ENCODE peak calls at places on chromosome 22, in ten cellular contexts. One of them, this sample, is unnamed.

GRCh38 chr22:37485006-37485713 is 1.0 kb downstream of the MFNG start:
- DNase-seq in lung: no peak
- DNase-seq in astrocyte of the cerebellum: no peak
- DNase-seq in AG10803: no peak
- DNase-seq in Calu3: no peak
- DNase-seq in mucosa of descending colon: no peak
- DNase-seq in coronary artery: no peak
- DNase-seq in RWPE1: no peak
- DNase-seq in bronchial epithelial cell: no peak
- DNase-seq in cardiac fibroblast: no peak
- DNase-seq in this sample: no peak

GRCh38 chr22:38681784-38682335 is at the start of gene TOMM22:
- DNase-seq in Calu3: peak
- DNase-seq in astrocyte of the cerebellum: peak
- DNase-seq in coronary artery: peak
- DNase-seq in AG10803: peak
- DNase-seq in cardiac fibroblast: peak
- DNase-seq in lung: peak
- DNase-seq in bronchial epithelial cell: peak
- DNase-seq in RWPE1: peak
- DNase-seq in mucosa of descending colon: peak
- DNase-seq in this sample: peak

GRCh38 chr22:39932918-39933649 is 27.1 kb upstream of the TMA7B start:
- DNase-seq in lung: no peak
- DNase-seq in bronchial epithelial cell: peak
- DNase-seq in AG10803: peak
- DNase-seq in coronary artery: no peak
- DNase-seq in astrocyte of the cerebellum: no peak
- DNase-seq in RWPE1: no peak
- DNase-seq in mucosa of descending colon: peak
- DNase-seq in cardiac fibroblast: peak
- DNase-seq in Calu3: peak
- DNase-seq in this sample: peak

GRCh38 chr22:18000441-18001039 is 23.8 kb downstream of the MICAL3 start:
- DNase-seq in AG10803: no peak
- DNase-seq in mucosa of descending colon: peak
- DNase-seq in Calu3: peak
- DNase-seq in RWPE1: no peak
- DNase-seq in lung: no peak
- DNase-seq in cardiac fibroblast: peak
- DNase-seq in coronary artery: peak
- DNase-seq in bronchial epithelial cell: no peak
- DNase-seq in astrocyte of the cerebellum: no peak
- DNase-seq in this sample: no peak

GRCh38 chr22:44729391-44730012 is 22.9 kb upstream of the ARHGAP8 start:
- DNase-seq in coronary artery: no peak
- DNase-seq in AG10803: peak
- DNase-seq in lung: peak
- DNase-seq in cardiac fibroblast: peak
- DNase-seq in astrocyte of the cerebellum: peak
- DNase-seq in bronchial epithelial cell: no peak
- DNase-seq in RWPE1: no peak
- DNase-seq in mucosa of descending colon: no peak
- DNase-seq in Calu3: no peak
- DNase-seq in this sample: peak

GRCh38 chr22:19477321-19478085 is 1.5 kb downstream of the UFD1 start:
- DNase-seq in coronary artery: no peak
- DNase-seq in RWPE1: no peak
- DNase-seq in mucosa of descending colon: no peak
- DNase-seq in AG10803: peak
- DNase-seq in lung: no peak
- DNase-seq in astrocyte of the cerebellum: no peak
- DNase-seq in bronchial epithelial cell: no peak
- DNase-seq in Calu3: no peak
- DNase-seq in cardiac fibroblast: peak
- DNase-seq in this sample: peak

GRCh38 chr22:34709641-34710040 is 356.3 kb upstream of the ISX start:
- DNase-seq in bronchial epithelial cell: peak
- DNase-seq in coronary artery: no peak
- DNase-seq in mucosa of descending colon: no peak
- DNase-seq in astrocyte of the cerebellum: no peak
- DNase-seq in lung: no peak
- DNase-seq in cardiac fibroblast: no peak
- DNase-seq in Calu3: no peak
- DNase-seq in AG10803: no peak
- DNase-seq in RWPE1: no peak
- DNase-seq in this sample: no peak

GRCh38 chr22:38756631-38757463 is 1.0 kb upstream of the SUN2 start:
- DNase-seq in lung: no peak
- DNase-seq in RWPE1: no peak
- DNase-seq in cardiac fibroblast: no peak
- DNase-seq in astrocyte of the cerebellum: no peak
- DNase-seq in AG10803: no peak
- DNase-seq in coronary artery: no peak
- DNase-seq in Calu3: no peak
- DNase-seq in bronchial epithelial cell: no peak
- DNase-seq in mucosa of descending colon: peak
- DNase-seq in this sample: no peak

GRCh38 chr22:48783821-48784266 is 1043.8 kb downstream of the BRD1 start:
- DNase-seq in AG10803: no peak
- DNase-seq in cardiac fibroblast: no peak
- DNase-seq in lung: peak
- DNase-seq in bronchial epithelial cell: no peak
- DNase-seq in coronary artery: no peak
- DNase-seq in RWPE1: no peak
- DNase-seq in Calu3: no peak
- DNase-seq in astrocyte of the cerebellum: no peak
- DNase-seq in mucosa of descending colon: peak
- DNase-seq in this sample: no peak

GRCh38 chr22:48782326-48782725 is 1045.3 kb downstream of the BRD1 start:
- DNase-seq in mucosa of descending colon: no peak
- DNase-seq in Calu3: no peak
- DNase-seq in RWPE1: no peak
- DNase-seq in lung: no peak
- DNase-seq in bronchial epithelial cell: no peak
- DNase-seq in astrocyte of the cerebellum: no peak
- DNase-seq in coronary artery: no peak
- DNase-seq in AG10803: no peak
- DNase-seq in cardiac fibroblast: no peak
- DNase-seq in this sample: no peak

GRCh38 chr22:48781391-48781790 is 1046.3 kb downstream of the BRD1 start:
- DNase-seq in bronchial epithelial cell: no peak
- DNase-seq in mucosa of descending colon: no peak
- DNase-seq in AG10803: no peak
- DNase-seq in lung: peak
- DNase-seq in coronary artery: peak
- DNase-seq in astrocyte of the cerebellum: no peak
- DNase-seq in Calu3: no peak
- DNase-seq in cardiac fibroblast: no peak
- DNase-seq in RWPE1: no peak
- DNase-seq in this sample: no peak

GRCh38 chr22:48781868-48782267 is 1045.8 kb downstream of the BRD1 start:
- DNase-seq in mucosa of descending colon: no peak
- DNase-seq in lung: peak
- DNase-seq in bronchial epithelial cell: no peak
- DNase-seq in Calu3: no peak
- DNase-seq in coronary artery: no peak
- DNase-seq in AG10803: no peak
- DNase-seq in cardiac fibroblast: no peak
- DNase-seq in RWPE1: no peak
- DNase-seq in astrocyte of the cerebellum: no peak
- DNase-seq in this sample: no peak

DNA sequence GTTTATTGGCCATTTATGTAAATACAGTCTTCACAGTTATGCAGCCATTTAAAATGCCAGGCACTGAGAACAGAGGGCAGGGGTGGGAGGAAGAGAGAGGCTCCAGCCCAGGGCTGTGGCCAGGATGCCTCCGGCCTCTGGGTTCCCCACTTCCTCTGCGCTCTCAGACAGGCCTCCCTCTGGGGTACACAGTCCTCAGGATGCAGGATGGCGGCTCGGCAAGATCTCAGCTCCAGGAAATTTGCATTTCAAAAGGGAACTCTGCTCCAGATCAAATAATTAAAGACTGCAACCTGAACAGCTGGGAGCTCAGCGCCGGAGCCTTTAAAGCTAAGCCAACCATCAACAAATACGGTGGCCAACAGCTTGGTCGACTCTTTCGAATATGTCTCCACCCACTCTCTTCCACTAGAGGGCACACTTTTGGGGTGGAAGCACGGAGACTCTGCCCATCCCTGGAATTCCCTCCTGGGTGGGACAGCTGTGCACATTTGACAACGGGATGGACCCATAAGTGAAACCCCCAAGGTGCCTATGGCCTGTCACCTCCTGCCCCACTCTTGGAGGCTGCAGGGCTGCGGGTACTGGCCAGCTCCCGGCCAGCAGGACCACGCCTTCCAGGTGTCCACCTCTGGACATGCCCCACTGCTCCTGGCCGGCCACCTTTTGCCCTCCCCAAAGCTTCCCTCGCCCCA is 1044.7 kb downstream of the BRD1 start:
- DNase-seq in RWPE1: no peak
- DNase-seq in AG10803: no peak
- DNase-seq in Calu3: no peak
- DNase-seq in mucosa of descending colon: no peak
- DNase-seq in lung: peak
- DNase-seq in coronary artery: peak
- DNase-seq in cardiac fibroblast: no peak
- DNase-seq in bronchial epithelial cell: no peak
- DNase-seq in astrocyte of the cerebellum: no peak
- DNase-seq in this sample: no peak
- TF ChIP-seq CTCF in RWPE1: no peak
- TF ChIP-seq CTCF in AG10803: no peak
- TF ChIP-seq CTCF in Calu3: no peak
- TF ChIP-seq CTCF in mucosa of descending colon: no peak
- TF ChIP-seq CTCF in lung: no peak
- TF ChIP-seq CTCF in coronary artery: no peak
- TF ChIP-seq CTCF in cardiac fibroblast: no peak
- TF ChIP-seq CTCF in bronchial epithelial cell: no peak
- TF ChIP-seq CTCF in astrocyte of the cerebellum: peak
- TF ChIP-seq CTCF in this sample: no peak

GRCh38 chr22:22682807-22683667 is 38.6 kb downstream of the GGTLC2 start:
- DNase-seq in lung: no peak
- DNase-seq in Calu3: no peak
- DNase-seq in mucosa of descending colon: no peak
- DNase-seq in cardiac fibroblast: peak
- DNase-seq in coronary artery: no peak
- DNase-seq in AG10803: no peak
- DNase-seq in astrocyte of the cerebellum: no peak
- DNase-seq in bronchial epithelial cell: no peak
- DNase-seq in RWPE1: no peak
- DNase-seq in this sample: peak

GRCh38 chr22:22683668-22684361 is 39.4 kb downstream of the GGTLC2 start:
- DNase-seq in AG10803: no peak
- DNase-seq in cardiac fibroblast: no peak
- DNase-seq in bronchial epithelial cell: no peak
- DNase-seq in RWPE1: no peak
- DNase-seq in lung: no peak
- DNase-seq in astrocyte of the cerebellum: no peak
- DNase-seq in mucosa of descending colon: no peak
- DNase-seq in Calu3: no peak
- DNase-seq in coronary artery: no peak
- DNase-seq in this sample: no peak

GRCh38 chr22:22682196-22682595 is 37.8 kb downstream of the GGTLC2 start:
- DNase-seq in cardiac fibroblast: no peak
- DNase-seq in Calu3: no peak
- DNase-seq in mucosa of descending colon: no peak
- DNase-seq in coronary artery: no peak
- DNase-seq in bronchial epithelial cell: no peak
- DNase-seq in astrocyte of the cerebellum: no peak
- DNase-seq in lung: no peak
- DNase-seq in AG10803: no peak
- DNase-seq in RWPE1: no peak
- DNase-seq in this sample: no peak

GRCh38 chr22:22685586-22685985 is 41.2 kb downstream of the GGTLC2 start:
- DNase-seq in AG10803: no peak
- DNase-seq in RWPE1: no peak
- DNase-seq in coronary artery: no peak
- DNase-seq in lung: no peak
- DNase-seq in cardiac fibroblast: no peak
- DNase-seq in astrocyte of the cerebellum: no peak
- DNase-seq in bronchial epithelial cell: no peak
- DNase-seq in mucosa of descending colon: no peak
- DNase-seq in Calu3: no peak
- DNase-seq in this sample: no peak

DNA sequence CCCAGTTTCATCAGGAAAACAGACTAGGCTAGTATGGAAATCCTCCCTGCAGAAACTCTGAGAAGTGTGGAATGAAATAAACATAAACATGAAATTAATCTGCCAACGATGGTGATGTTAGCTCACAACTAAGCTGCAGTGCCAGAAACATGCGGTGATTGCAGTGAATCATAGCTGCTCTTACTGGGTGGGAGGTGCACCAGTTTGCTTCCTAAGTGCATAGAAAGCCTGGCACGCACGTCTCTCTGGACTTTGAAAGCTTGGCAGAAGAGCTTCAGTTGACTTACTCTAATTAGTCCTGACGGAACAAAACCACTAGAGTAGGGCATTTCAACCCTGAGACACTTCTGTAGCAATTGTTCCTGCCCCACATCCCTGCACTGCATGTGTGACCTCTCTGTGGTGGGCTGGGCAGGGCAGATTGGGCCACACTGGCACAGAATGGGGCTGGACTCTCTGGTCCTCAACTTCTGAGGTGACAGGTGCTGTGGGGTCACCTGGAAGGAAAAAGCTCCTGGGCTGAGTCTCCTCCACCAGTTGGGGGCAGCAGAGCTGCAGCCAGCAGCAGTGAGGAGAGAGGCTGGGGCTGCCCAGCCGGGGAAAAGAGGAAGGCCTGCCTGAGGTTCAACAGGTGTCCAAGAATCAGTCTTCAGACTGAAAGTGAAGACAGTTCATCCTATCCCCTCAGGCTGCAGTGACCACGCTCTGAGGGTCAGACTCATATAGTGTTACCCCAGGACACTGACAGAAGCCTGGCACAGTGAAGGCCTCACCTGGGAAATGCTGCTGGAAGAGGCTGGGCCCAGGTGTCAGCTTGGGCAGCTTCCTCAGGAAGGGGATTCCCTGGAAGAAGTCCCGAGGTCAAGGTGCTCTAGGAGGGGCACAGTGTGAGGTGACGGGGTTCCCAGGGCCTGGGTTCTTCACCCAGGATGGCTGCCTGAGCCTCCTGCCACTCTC is 40.5 kb downstream of the GGTLC2 start:
- DNase-seq in cardiac fibroblast: peak
- DNase-seq in AG10803: peak
- DNase-seq in lung: no peak
- DNase-seq in astrocyte of the cerebellum: peak
- DNase-seq in coronary artery: no peak
- DNase-seq in RWPE1: no peak
- DNase-seq in bronchial epithelial cell: no peak
- DNase-seq in mucosa of descending colon: peak
- DNase-seq in Calu3: peak
- DNase-seq in this sample: peak
- TF ChIP-seq CTCF in cardiac fibroblast: peak
- TF ChIP-seq CTCF in AG10803: peak
- TF ChIP-seq CTCF in lung: no peak
- TF ChIP-seq CTCF in astrocyte of the cerebellum: peak
- TF ChIP-seq CTCF in coronary artery: no peak
- TF ChIP-seq CTCF in RWPE1: no peak
- TF ChIP-seq CTCF in bronchial epithelial cell: peak
- TF ChIP-seq CTCF in mucosa of descending colon: peak
- TF ChIP-seq CTCF in Calu3: peak
- TF ChIP-seq CTCF in this sample: peak

GRCh38 chr22:43134553-43134952 is 8.6 kb downstream of the MCAT start:
- DNase-seq in mucosa of descending colon: no peak
- DNase-seq in Calu3: no peak
- DNase-seq in cardiac fibroblast: no peak
- DNase-seq in RWPE1: no peak
- DNase-seq in bronchial epithelial cell: no peak
- DNase-seq in coronary artery: no peak
- DNase-seq in lung: no peak
- DNase-seq in AG10803: no peak
- DNase-seq in astrocyte of the cerebellum: no peak
- DNase-seq in this sample: no peak

GRCh38 chr22:43135565-43135964 is 7.6 kb downstream of the MCAT start:
- DNase-seq in coronary artery: no peak
- DNase-seq in Calu3: no peak
- DNase-seq in astrocyte of the cerebellum: no peak
- DNase-seq in lung: no peak
- DNase-seq in bronchial epithelial cell: no peak
- DNase-seq in RWPE1: no peak
- DNase-seq in mucosa of descending colon: no peak
- DNase-seq in cardiac fibroblast: no peak
- DNase-seq in AG10803: no peak
- DNase-seq in this sample: no peak

GRCh38 chr22:43133401-43133800 is 9.8 kb downstream of the MCAT start:
- DNase-seq in coronary artery: no peak
- DNase-seq in lung: no peak
- DNase-seq in astrocyte of the cerebellum: no peak
- DNase-seq in bronchial epithelial cell: no peak
- DNase-seq in mucosa of descending colon: no peak
- DNase-seq in RWPE1: no peak
- DNase-seq in AG10803: no peak
- DNase-seq in Calu3: no peak
- DNase-seq in cardiac fibroblast: no peak
- DNase-seq in this sample: no peak

GRCh38 chr22:43136801-43137200 is 6.4 kb downstream of the MCAT start:
- DNase-seq in AG10803: no peak
- DNase-seq in coronary artery: no peak
- DNase-seq in bronchial epithelial cell: no peak
- DNase-seq in astrocyte of the cerebellum: no peak
- DNase-seq in lung: no peak
- DNase-seq in Calu3: no peak
- DNase-seq in RWPE1: no peak
- DNase-seq in mucosa of descending colon: no peak
- DNase-seq in cardiac fibroblast: no peak
- DNase-seq in this sample: no peak

DNA sequence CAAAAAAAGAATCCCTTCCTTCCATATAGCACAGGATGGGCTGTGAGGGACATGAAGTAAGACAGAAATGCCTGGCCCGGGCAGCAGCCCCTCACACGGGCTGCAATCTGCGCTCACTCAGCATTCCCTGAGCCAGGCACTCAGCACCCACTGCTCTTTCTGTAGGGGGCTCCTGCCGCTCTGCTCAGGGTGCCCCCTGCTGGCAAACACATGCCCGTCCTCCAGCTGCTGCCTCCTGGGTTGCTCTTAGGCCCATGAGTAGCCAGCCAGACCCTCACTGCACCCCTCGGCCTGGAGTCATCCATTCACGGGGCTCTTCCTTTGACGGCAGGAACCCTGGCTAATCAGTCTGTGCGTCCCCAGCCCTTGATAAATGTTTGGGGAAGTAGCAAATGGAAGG is 6.9 kb downstream of the MCAT start:
- DNase-seq in mucosa of descending colon: no peak
- DNase-seq in RWPE1: no peak
- DNase-seq in AG10803: no peak
- DNase-seq in cardiac fibroblast: peak
- DNase-seq in Calu3: peak
- DNase-seq in lung: no peak
- DNase-seq in astrocyte of the cerebellum: no peak
- DNase-seq in bronchial epithelial cell: no peak
- DNase-seq in coronary artery: no peak
- DNase-seq in this sample: peak
- TF ChIP-seq CTCF in mucosa of descending colon: peak
- TF ChIP-seq CTCF in RWPE1: peak
- TF ChIP-seq CTCF in AG10803: peak
- TF ChIP-seq CTCF in cardiac fibroblast: peak
- TF ChIP-seq CTCF in Calu3: peak
- TF ChIP-seq CTCF in lung: peak
- TF ChIP-seq CTCF in astrocyte of the cerebellum: peak
- TF ChIP-seq CTCF in bronchial epithelial cell: peak
- TF ChIP-seq CTCF in coronary artery: peak
- TF ChIP-seq CTCF in this sample: peak

GRCh38 chr22:41508770-41509170 is 35.5 kb downstream of the POLR3H start:
- DNase-seq in astrocyte of the cerebellum: no peak
- DNase-seq in Calu3: no peak
- DNase-seq in bronchial epithelial cell: no peak
- DNase-seq in RWPE1: no peak
- DNase-seq in AG10803: no peak
- DNase-seq in coronary artery: no peak
- DNase-seq in cardiac fibroblast: no peak
- DNase-seq in lung: no peak
- DNase-seq in mucosa of descending colon: no peak
- DNase-seq in this sample: no peak

GRCh38 chr22:41512421-41513194 is 31.7 kb downstream of the POLR3H start:
- DNase-seq in cardiac fibroblast: peak
- DNase-seq in coronary artery: no peak
- DNase-seq in Calu3: peak
- DNase-seq in RWPE1: peak
- DNase-seq in AG10803: peak
- DNase-seq in mucosa of descending colon: no peak
- DNase-seq in astrocyte of the cerebellum: peak
- DNase-seq in bronchial epithelial cell: peak
- DNase-seq in lung: no peak
- DNase-seq in this sample: peak

GRCh38 chr22:41513391-41513790 is 30.9 kb downstream of the POLR3H start:
- DNase-seq in mucosa of descending colon: no peak
- DNase-seq in AG10803: no peak
- DNase-seq in Calu3: no peak
- DNase-seq in bronchial epithelial cell: no peak
- DNase-seq in coronary artery: no peak
- DNase-seq in lung: no peak
- DNase-seq in RWPE1: no peak
- DNase-seq in astrocyte of the cerebellum: no peak
- DNase-seq in cardiac fibroblast: no peak
- DNase-seq in this sample: no peak

GRCh38 chr22:41507330-41508063 is 36.8 kb downstream of the POLR3H start:
- DNase-seq in mucosa of descending colon: no peak
- DNase-seq in cardiac fibroblast: no peak
- DNase-seq in RWPE1: no peak
- DNase-seq in lung: no peak
- DNase-seq in coronary artery: no peak
- DNase-seq in astrocyte of the cerebellum: no peak
- DNase-seq in AG10803: no peak
- DNase-seq in bronchial epithelial cell: no peak
- DNase-seq in Calu3: no peak
- DNase-seq in this sample: no peak

GRCh38 chr22:41511521-41511968 is 32.7 kb downstream of the POLR3H start:
- DNase-seq in coronary artery: no peak
- DNase-seq in RWPE1: no peak
- DNase-seq in cardiac fibroblast: no peak
- DNase-seq in Calu3: peak
- DNase-seq in astrocyte of the cerebellum: no peak
- DNase-seq in mucosa of descending colon: no peak
- DNase-seq in bronchial epithelial cell: no peak
- DNase-seq in AG10803: no peak
- DNase-seq in lung: no peak
- DNase-seq in this sample: no peak
- TF ChIP-seq CTCF in coronary artery: no peak
- TF ChIP-seq CTCF in RWPE1: no peak
- TF ChIP-seq CTCF in cardiac fibroblast: no peak
- TF ChIP-seq CTCF in Calu3: no peak
- TF ChIP-seq CTCF in astrocyte of the cerebellum: no peak
- TF ChIP-seq CTCF in mucosa of descending colon: no peak
- TF ChIP-seq CTCF in bronchial epithelial cell: no peak
- TF ChIP-seq CTCF in AG10803: no peak
- TF ChIP-seq CTCF in lung: no peak
- TF ChIP-seq CTCF in this sample: no peak

This sample was measured in fibroblast of mammary gland.